ENCODE peak calls at places on chromosomes 2 and 18, in six cellular contexts. T is AG04450; Q is MM.1S; A is HFFc6; S is sigmoid colon; U is activated CD8-positive, alpha-beta T cell treated with anti-CD3 and anti-CD28 coated beads for 36 hours. B is an unnamed sample.

GRCh38 chr2:77018219-77018618 is 504.0 kb downstream of the LRRTM4 start:
- DNase-seq in A (no peak), S (no peak), T (no peak), Q (no peak), U (no peak), B (no peak)

GRCh38 chr2:10786240-10786982 is 26.2 kb downstream of the PDIA6 start:
- DNase-seq in U (no peak), S (no peak), T (no peak), A (no peak), Q (no peak), B (no peak)

GRCh38 chr2:224712346-224712745 is 3.8 kb downstream of the CCDC195 start:
- DNase-seq in Q (no peak), T (no peak), U (no peak), A (no peak), S (no peak), B (no peak)

GRCh38 chr2:33229646-33230045 is 246.8 kb upstream of the RASGRP3 start:
- DNase-seq in A (no peak), T (no peak), Q (no peak), S (no peak), U (no peak), B (no peak)

GRCh38 chr2:30821960-30822359 is 14.7 kb upstream of the CAPN13 start:
- DNase-seq in A (no peak), U (no peak), S (no peak), Q (no peak), T (no peak), B (no peak)

GRCh38 chr18:76691800-76692199 is 130.6 kb upstream of the ZNF236 start:
- DNase-seq in S (peak; percentile 45), A (peak; percentile 23), U (no peak), Q (no peak), T (no peak), B (no peak)

GRCh38 chr18:20971886-20972267 is 139.7 kb downstream of the ROCK1 start:
- DNase-seq in S (no peak), U (no peak), T (no peak), A (peak; percentile 47), Q (peak; percentile 17), B (peak; percentile 6)

GRCh38 chr2:82839046-82839445 is 1620.0 kb downstream of the SUCLG1 start:
- DNase-seq in T (no peak), S (no peak), Q (no peak), A (no peak), U (no peak), B (no peak)

GRCh38 chr2:217335341-217335966 is 475.6 kb upstream of the TNP1 start:
- DNase-seq in A (no peak), S (no peak), T (no peak), Q (no peak), U (no peak), B (no peak)

GRCh38 chr2:10755621-10756020 is 34.2 kb downstream of the ATP6V1C2 start:
- DNase-seq in S (no peak), T (no peak), U (no peak), A (no peak), Q (no peak), B (no peak)

GRCh38 chr2:95158891-95159619 is 593 bp downstream of the ZNF514 start:
- DNase-seq in Q (no peak), A (peak; percentile 18), T (no peak), S (peak; percentile 78), U (peak; percentile 38), B (peak; percentile 75)

GRCh38 chr2:96554293-96555145 is 18.0 kb downstream of the ARID5A start:
- DNase-seq in S (peak; percentile 91), T (no peak), Q (peak; percentile 57), U (peak; percentile 74), A (peak; percentile 19), B (peak; percentile 85)

GRCh38 chr2:23378496-23378895 is 6.5 kb upstream of the KLHL29 start:
- DNase-seq in T (no peak), U (no peak), A (no peak), Q (no peak), S (no peak), B (no peak)

GRCh38 chr18:74595425-74595824 is 2.2 kb upstream of the ZNF407 start:
- DNase-seq in A (no peak), U (no peak), S (no peak), T (no peak), Q (no peak), B (no peak)

GRCh38 chr2:131039908-131040660 is 53.2 kb downstream of the FAM168B start:
- DNase-seq in Q (no peak), U (peak; percentile 71), T (no peak), S (peak; percentile 59), A (no peak), B (peak; percentile 62)

GRCh38 chr18:765764-766549 is 46.1 kb downstream of the YES1 start:
- DNase-seq in T (no peak), S (no peak), U (no peak), Q (no peak), A (no peak), B (no peak)

GRCh38 chr2:161076936-161077335 is 83.3 kb upstream of the TANK start:
- DNase-seq in A (no peak), T (no peak), U (no peak), Q (no peak), S (no peak), B (no peak)

GRCh38 chr2:164456599-164456998 is 164.7 kb downstream of the GRB14 start:
- DNase-seq in T (no peak), U (no peak), S (no peak), A (no peak), Q (no peak), B (no peak)

GRCh38 chr2:63861220-63861822 is 19.6 kb downstream of the UGP2 start:
- DNase-seq in U (peak; percentile 74), A (peak; percentile 30), S (peak; percentile 75), Q (peak; percentile 52), T (no peak), B (peak; percentile 43)

GRCh38 chr2:43399515-43400245 is 173.3 kb upstream of the ZFP36L2 start:
- DNase-seq in U (no peak), A (peak; percentile 62), S (peak; percentile 71), Q (no peak), T (peak; percentile 78), B (no peak)

GRCh38 chr18:43588838-43589237 is 311.5 kb upstream of the SYT4 start:
- DNase-seq in Q (no peak), U (no peak), S (no peak), A (no peak), T (no peak), B (no peak)

DNA sequence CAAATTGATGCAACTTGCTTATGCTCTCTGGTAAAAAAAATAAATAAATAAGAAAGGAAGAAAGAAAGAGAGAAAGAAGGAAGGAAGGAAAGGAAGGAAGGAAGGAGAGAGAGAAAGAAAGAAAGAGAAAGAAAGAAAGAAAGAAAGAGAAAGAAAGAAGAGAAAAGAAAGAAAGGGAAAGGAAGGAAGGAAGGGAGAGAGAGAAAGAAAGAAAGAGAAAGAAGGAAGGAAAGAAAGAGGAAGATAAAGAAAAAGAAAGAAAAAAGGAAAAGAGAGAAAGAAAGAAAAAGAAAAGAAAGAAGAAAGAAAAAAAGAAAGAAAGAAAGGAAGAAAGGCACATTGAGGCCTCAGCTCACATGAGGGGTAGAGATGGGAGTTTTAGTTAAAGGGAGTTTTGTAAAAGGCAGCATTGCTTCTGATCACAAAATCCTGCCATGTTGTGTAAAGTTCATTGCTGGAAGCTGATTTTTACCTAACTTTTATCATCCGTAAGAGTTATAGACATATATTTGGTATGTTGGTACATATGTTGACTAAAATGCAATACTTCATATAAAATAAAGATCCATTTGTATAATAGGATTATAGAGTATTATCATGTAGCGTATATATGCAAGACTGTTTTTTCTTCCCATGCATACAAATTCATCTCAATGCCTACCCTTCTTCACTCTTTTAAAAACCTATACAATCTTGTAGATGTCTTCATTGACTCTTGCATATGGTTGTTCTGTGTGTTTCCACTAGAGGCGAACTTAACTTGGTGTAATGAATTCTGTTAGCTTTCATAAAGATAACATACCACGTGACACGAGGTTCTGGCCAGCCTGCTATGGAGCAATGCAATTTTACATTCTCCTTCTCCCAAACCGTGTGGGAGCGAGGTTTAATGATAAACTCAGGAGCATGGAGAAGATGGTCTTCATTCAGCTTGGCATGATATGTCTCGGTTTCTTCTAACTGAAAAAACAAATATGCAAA is 32.8 kb downstream of the MYOM1 start:
- DNase-seq in Q (no peak), U (no peak), A (no peak), S (no peak), T (no peak), B (no peak)
- TF ChIP-seq CTCF in Q (no peak), U (peak; percentile 13), A (peak; percentile 23), S (no peak), T (no peak), B (no peak)

DNA sequence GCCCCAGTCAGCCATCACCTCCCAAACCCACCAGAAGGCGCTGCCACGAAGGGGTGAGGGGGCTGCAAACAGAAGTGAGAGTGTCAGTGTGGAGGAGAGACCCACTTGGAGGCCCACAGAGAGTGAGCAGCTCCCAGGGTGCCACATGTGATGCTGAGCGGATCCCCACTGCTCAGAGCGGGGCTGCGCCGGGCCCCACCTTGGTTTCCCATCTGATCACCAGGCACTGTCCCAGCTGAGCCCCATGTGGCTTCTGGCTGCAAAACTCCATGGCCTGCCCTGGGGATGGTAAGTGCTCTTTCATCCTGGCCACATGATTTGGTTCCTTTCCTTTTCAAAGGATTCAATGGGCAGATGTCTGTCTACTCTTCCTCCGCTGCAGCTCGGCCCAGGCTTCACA is 23.8 kb downstream of the SNORC start:
- DNase-seq in U (no peak), S (no peak), T (no peak), Q (no peak), A (no peak), B (no peak)
- TF ChIP-seq CTCF in U (no peak), S (no peak), T (no peak), Q (no peak), A (no peak), B (no peak)

DNA sequence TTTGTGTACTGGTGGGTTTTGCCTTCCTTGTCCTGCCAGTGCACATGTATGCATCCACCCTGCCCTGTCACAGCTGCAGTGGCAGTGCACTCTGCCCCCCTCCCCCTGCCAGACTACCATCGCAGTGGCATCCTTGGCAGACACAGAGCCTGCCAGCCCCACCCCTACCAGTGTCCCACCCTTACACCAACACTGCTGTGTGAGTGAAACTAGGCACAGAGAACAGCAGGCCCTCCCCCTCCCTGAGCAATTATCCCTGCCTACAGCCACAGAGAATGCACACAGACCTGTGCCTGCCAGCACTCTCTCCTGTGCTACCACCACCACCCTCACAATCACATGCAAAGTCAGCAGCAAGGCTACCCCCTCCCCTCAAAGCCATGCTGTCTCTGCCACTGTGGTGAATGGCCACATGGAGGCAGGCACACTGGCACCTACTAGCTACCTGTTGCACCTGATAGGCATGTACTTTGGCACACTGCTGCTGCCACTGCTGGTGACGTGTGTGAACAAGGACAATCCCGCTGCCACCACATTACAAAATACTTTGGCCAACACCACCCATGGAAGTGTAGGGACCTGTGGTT is 239.8 kb downstream of the CALCRL start:
- DNase-seq in U (no peak), Q (no peak), S (no peak), T (no peak), A (no peak), B (no peak)
- TF ChIP-seq CTCF in U (no peak), Q (no peak), S (no peak), T (no peak), A (no peak), B (no peak)

GRCh38 chr2:200425026-200425821 is 84.6 kb downstream of the KCTD18 start:
- DNase-seq in A (no peak), S (no peak), T (no peak), Q (no peak), U (no peak), B (no peak)

GRCh38 chr2:200422071-200422470 is 87.8 kb downstream of the KCTD18 start:
- DNase-seq in T (no peak), S (no peak), A (no peak), U (no peak), Q (no peak), B (no peak)

GRCh38 chr2:200423552-200423951 is 86.3 kb downstream of the KCTD18 start:
- DNase-seq in U (no peak), Q (peak; percentile 69), T (no peak), S (no peak), A (no peak), B (no peak)

GRCh38 chr2:200421270-200421669 is 88.6 kb downstream of the KCTD18 start:
- DNase-seq in T (no peak), Q (no peak), A (no peak), U (no peak), S (no peak), B (no peak)

GRCh38 chr2:200422532-200423262 is 87.2 kb downstream of the KCTD18 start:
- DNase-seq in A (peak; percentile 55), U (no peak), Q (peak; percentile 84), S (no peak), T (no peak), B (no peak)
- TF ChIP-seq CTCF in A (peak; percentile 50), U (no peak), Q (peak; percentile 8), S (no peak), T (peak; percentile 13), B (no peak)

B was measured in GM20000.